ENCODE peak calls at places on chromosomes 13 and 19, in seven cellular contexts. F is upper lobe of right lung, J is GDM1, C is NCI-H1092, R is cardiac muscle cell, W is HTR-8/SVneo, H is iris pigment epithelial cell. Q is an unnamed sample.

GRCh38 chr19:34145741-34146202 is 26.5 kb upstream of the LSM14A start:
- DNase-seq in F (no peak), J (peak), C (no peak), R (peak), W (peak), H (peak), Q (peak)

GRCh38 chr19:19274716-19275115 is 1.6 kb upstream of the TM6SF2 start:
- DNase-seq in F (no peak), J (no peak), C (no peak), R (no peak), W (no peak), H (no peak), Q (no peak)

GRCh38 chr19:33390908-33391630 is 17.6 kb downstream of the CEBPG start:
- DNase-seq in F (no peak), J (no peak), C (no peak), R (no peak), W (no peak), H (no peak), Q (no peak)

GRCh38 chr13:36432106-36432544 is at the start of gene CCNA1:
- DNase-seq in F (peak), J (no peak), C (peak), R (peak), W (no peak), H (no peak), Q (no peak)

GRCh38 chr13:48645845-48646244 is 7.9 kb upstream of the CYSLTR2 start:
- DNase-seq in F (no peak), J (no peak), C (no peak), R (no peak), W (no peak), H (no peak), Q (no peak)

GRCh38 chr19:7010722-7011593 is 10.3 kb downstream of the MBD3L2B start:
- DNase-seq in F (no peak), J (no peak), C (no peak), R (no peak), W (no peak), H (no peak), Q (no peak)

GRCh38 chr19:7292352-7292949 is 1.8 kb downstream of the INSR start:
- DNase-seq in F (no peak), J (no peak), C (no peak), R (no peak), W (no peak), H (no peak), Q (no peak)

GRCh38 chr19:45152504-45153338 is 8.1 kb downstream of the NKPD1 start:
- DNase-seq in F (peak), J (no peak), C (no peak), R (peak), W (no peak), H (peak), Q (peak)

GRCh38 chr13:109105899-109106298 is 476.5 kb downstream of the MYO16 start:
- DNase-seq in F (no peak), J (no peak), C (no peak), R (no peak), W (no peak), H (peak), Q (no peak)

GRCh38 chr13:78137404-78138142 is 218.9 kb upstream of the EDNRB start:
- DNase-seq in F (no peak), J (peak), C (peak), R (peak), W (peak), H (peak), Q (no peak)

GRCh38 chr13:37001921-37002250 is 1.3 kb downstream of the EXOSC8 start:
- DNase-seq in F (no peak), J (no peak), C (no peak), R (no peak), W (no peak), H (no peak), Q (no peak)

GRCh38 chr19:18789422-18789832 is 1.7 kb downstream of the COMP start:
- DNase-seq in F (no peak), J (no peak), C (no peak), R (no peak), W (no peak), H (no peak), Q (no peak)

GRCh38 chr19:48745208-48745995 is 1.3 kb downstream of the IZUMO1 start:
- DNase-seq in F (no peak), J (no peak), C (peak), R (peak), W (peak), H (peak), Q (peak)

GRCh38 chr13:20159646-20160345 is 1.1 kb downstream of the GJA3 start:
- DNase-seq in F (no peak), J (no peak), C (no peak), R (peak), W (no peak), H (peak), Q (no peak)

GRCh38 chr19:41958367-41959055 is 610 bp downstream of the RABAC1 start:
- DNase-seq in F (peak), J (peak), C (peak), R (peak), W (peak), H (peak), Q (peak)

GRCh38 chr13:35866801-35867200 is 264.4 kb downstream of the DCLK1 start:
- DNase-seq in F (no peak), J (no peak), C (no peak), R (peak), W (peak), H (no peak), Q (no peak)

GRCh38 chr13:93386191-93386590 is 159.6 kb downstream of the GPC6 start:
- DNase-seq in F (no peak), J (no peak), C (no peak), R (no peak), W (no peak), H (no peak), Q (no peak)

GRCh38 chr19:17327654-17328516 is 6.8 kb downstream of the ANO8 start:
- DNase-seq in F (peak), J (no peak), C (no peak), R (peak), W (no peak), H (no peak), Q (peak)

GRCh38 chr13:29849731-29850212 is 645 bp downstream of the UBL3 start:
- DNase-seq in F (peak), J (no peak), C (no peak), R (peak), W (no peak), H (peak), Q (peak)

GRCh38 chr13:25811506-25811905 is 240.3 kb downstream of the SHISA2 start:
- DNase-seq in F (no peak), J (no peak), C (no peak), R (no peak), W (no peak), H (no peak), Q (no peak)

GRCh38 chr19:16581145-16581970 is 9.1 kb upstream of the SLC35E1 start:
- DNase-seq in F (no peak), J (no peak), C (no peak), R (no peak), W (no peak), H (no peak), Q (no peak)

GRCh38 chr19:50725218-50725931 is 2.2 kb downstream of the CLEC11A start:
- DNase-seq in F (no peak), J (no peak), C (no peak), R (no peak), W (peak), H (no peak), Q (no peak)

GRCh38 chr19:3095375-3096191 is 1.4 kb downstream of the GNA11 start:
- DNase-seq in F (peak), J (no peak), C (no peak), R (no peak), W (no peak), H (no peak), Q (peak)

GRCh38 chr13:113359556-113359955 is 4.4 kb downstream of the GRTP1 start:
- DNase-seq in F (peak), J (no peak), C (no peak), R (no peak), W (no peak), H (no peak), Q (no peak)

GRCh38 chr13:93248627-93249047 is 22.0 kb downstream of the GPC6 start:
- DNase-seq in F (peak), J (no peak), C (peak), R (peak), W (no peak), H (peak), Q (no peak)